ENCODE peak calls at places on chromosome 16, in ten cellular contexts. V is ovary, J is thyroid gland, H is HCT116, M is NB4, R is A549, O is IMR-90, U is esophagus muscularis mucosa, Z is spleen, L is tibial nerve. Y is an unnamed sample.

GRCh38 chr16:88638323-88639230 is at the start of gene IL17C:
- DNase-seq in V (no peak), L (no peak), J (peak; percentile 74), H (no peak), O (no peak), U (no peak), Z (no peak), R (no peak), M (no peak), Y (no peak)

GRCh38 chr16:25093208-25094061 is 18.1 kb upstream of the LCMT1 start:
- DNase-seq in V (no peak), M (peak; percentile 93), H (no peak), J (no peak), L (no peak), U (no peak), R (no peak), O (no peak), Z (no peak), Y (no peak)

GRCh38 chr16:53893731-53894435 is 189.9 kb downstream of the FTO start:
- DNase-seq in O (peak; percentile 91), V (no peak), R (peak; percentile 31), J (peak; percentile 30), L (no peak), U (no peak), M (no peak), Z (no peak), H (no peak), Y (peak; percentile 48)

GRCh38 chr16:75420987-75421819 is 12.1 kb downstream of the CFDP1 start:
- DNase-seq in R (peak; percentile 45), L (peak; percentile 30), M (peak; percentile 89), Z (peak; percentile 86), V (peak; percentile 56), J (peak; percentile 63), H (no peak), O (peak; percentile 45), U (peak; percentile 93), Y (peak; percentile 35)

GRCh38 chr16:13171313-13171712 is 269.9 kb downstream of the SHISA9 start:
- DNase-seq in L (no peak), R (no peak), J (no peak), M (no peak), H (no peak), U (no peak), Z (no peak), V (no peak), O (no peak), Y (no peak)

GRCh38 chr16:65936096-65936495 is 430.4 kb upstream of the CDH5 start:
- DNase-seq in J (no peak), V (no peak), O (peak; percentile 40), Z (no peak), R (no peak), M (no peak), U (no peak), H (no peak), L (no peak), Y (no peak)

GRCh38 chr16:85853641-85854545 is 45.1 kb upstream of the IRF8 start:
- DNase-seq in L (no peak), M (peak; percentile 93), H (no peak), R (no peak), O (no peak), J (no peak), V (no peak), U (no peak), Z (peak; percentile 57), Y (no peak)

GRCh38 chr16:23505180-23505665 is 5.1 kb downstream of the GGA2 start:
- DNase-seq in V (no peak), Z (no peak), H (no peak), L (no peak), J (no peak), R (no peak), U (no peak), O (no peak), M (no peak), Y (no peak)

GRCh38 chr16:82181456-82182185 is 11.6 kb upstream of the MPHOSPH6 start:
- DNase-seq in V (no peak), M (no peak), J (no peak), Z (no peak), H (no peak), R (no peak), U (no peak), O (no peak), L (no peak), Y (no peak)

GRCh38 chr16:12146966-12147365 is 170.4 kb downstream of the SNX29 start:
- DNase-seq in L (no peak), V (no peak), M (no peak), U (no peak), R (no peak), Z (peak; percentile 4), J (no peak), H (no peak), O (no peak), Y (no peak)

GRCh38 chr16:87926246-87927194 is 9.8 kb downstream of the CA5A start:
- DNase-seq in Z (peak; percentile 84), J (peak; percentile 85), R (no peak), L (no peak), M (peak; percentile 60), H (no peak), V (no peak), U (no peak), O (no peak), Y (no peak)

GRCh38 chr16:29840240-29840639 is 20.0 kb downstream of the MVP start:
- DNase-seq in L (no peak), M (no peak), O (no peak), Z (no peak), R (no peak), V (peak; percentile 48), H (no peak), U (no peak), J (no peak), Y (no peak)

GRCh38 chr16:89054714-89055113 is 38.9 kb upstream of the ACSF3 start:
- DNase-seq in R (no peak), H (no peak), V (no peak), Z (no peak), J (no peak), M (no peak), U (no peak), O (no peak), L (no peak), Y (no peak)

GRCh38 chr16:85650864-85651811 is 37.6 kb downstream of the GINS2 start:
- DNase-seq in L (no peak), O (no peak), M (no peak), U (no peak), Z (no peak), R (no peak), V (peak; percentile 66), H (no peak), J (peak; percentile 67), Y (no peak)

GRCh38 chr16:66996324-66996982 is 8.1 kb downstream of the CES4A start:
- DNase-seq in R (peak; percentile 42), Z (no peak), M (no peak), H (no peak), V (peak; percentile 72), O (peak; percentile 80), J (peak; percentile 85), L (peak; percentile 90), U (no peak), Y (peak; percentile 81)
- TF ChIP-seq CTCF in R (no peak), Z (no peak), M (no peak), H (no peak), V (no peak), O (no peak), J (no peak), L (no peak), U (no peak), Y (no peak)

GRCh38 chr16:2078096-2078495 is 30.3 kb downstream of the TSC2 start:
- DNase-seq in O (no peak), Z (no peak), L (no peak), V (no peak), M (no peak), J (no peak), U (no peak), R (no peak), H (no peak), Y (no peak)

GRCh38 chr16:2078691-2079090 is 30.9 kb downstream of the TSC2 start:
- DNase-seq in O (no peak), J (no peak), Z (no peak), R (no peak), H (no peak), U (no peak), L (no peak), M (no peak), V (no peak), Y (no peak)

GRCh38 chr16:2079991-2080390 is 32.2 kb downstream of the TSC2 start:
- DNase-seq in R (no peak), U (no peak), J (no peak), V (no peak), L (no peak), M (no peak), Z (no peak), O (no peak), H (no peak), Y (no peak)

GRCh38 chr16:2077696-2078095 is 29.9 kb downstream of the TSC2 start:
- DNase-seq in R (no peak), J (no peak), U (no peak), O (no peak), M (no peak), H (no peak), L (no peak), Z (no peak), V (no peak), Y (no peak)

GRCh38 chr16:2079311-2079800 is 31.6 kb downstream of the TSC2 start:
- DNase-seq in Z (no peak), H (no peak), M (no peak), U (no peak), V (no peak), R (no peak), J (no peak), O (no peak), L (no peak), Y (no peak)
- TF ChIP-seq POLR2A in Z (no peak), H (no peak), M (no peak), U (no peak), V (no peak), R (no peak), J (no peak), O (no peak), L (no peak), Y (no peak)

DNA sequence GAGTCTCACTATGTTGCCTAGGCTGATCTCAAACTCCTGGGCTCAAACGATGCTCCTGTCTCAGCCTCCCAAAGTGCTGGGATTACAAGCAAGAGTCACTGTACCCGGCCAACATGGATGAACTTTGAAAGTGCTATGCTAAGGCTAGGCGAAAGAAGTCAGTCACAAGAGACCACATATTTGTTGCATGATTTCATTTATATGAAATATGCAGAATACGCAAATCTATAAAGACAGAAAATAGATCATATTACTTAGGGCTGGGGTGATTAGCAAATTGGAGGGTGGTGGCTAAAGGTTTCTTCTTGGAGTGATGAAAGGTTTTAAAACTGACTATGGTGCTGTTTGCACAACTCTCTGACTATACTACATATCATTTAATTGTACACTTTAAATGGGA is 1.3 kb upstream of the FLYWCH1 start:
- DNase-seq in V (no peak), H (no peak), J (no peak), L (no peak), Z (no peak), U (no peak), O (peak; percentile 50), R (no peak), M (no peak), Y (no peak)
- TF ChIP-seq CTCF in V (no peak), H (no peak), J (no peak), L (no peak), Z (no peak), U (no peak), O (no peak), R (no peak), M (no peak), Y (no peak)

DNA sequence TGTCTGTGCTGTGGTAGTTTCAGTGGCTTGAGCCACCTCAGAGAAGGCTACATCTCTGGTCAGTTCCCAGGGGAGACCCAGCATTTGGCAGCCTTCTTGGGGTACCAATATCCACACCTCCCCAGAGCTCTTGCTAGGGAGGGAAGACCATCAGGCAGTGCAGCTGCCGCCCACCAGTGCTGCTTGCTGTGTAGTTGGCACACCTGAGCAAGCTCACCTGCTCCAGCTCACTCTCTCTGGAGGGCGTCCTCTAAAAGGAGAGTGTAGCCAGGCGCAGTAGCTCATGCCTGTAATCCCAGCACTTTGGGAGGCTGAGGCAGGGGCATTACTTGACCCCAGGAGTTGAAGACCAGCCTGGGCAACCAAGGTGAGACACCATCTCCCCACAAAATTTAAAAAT is 29.8 kb downstream of the CDIP1 start:
- DNase-seq in H (no peak), L (no peak), Z (peak; percentile 64), V (no peak), U (no peak), R (no peak), J (no peak), M (no peak), O (no peak), Y (no peak)
- TF ChIP-seq POLR2A in H (no peak), L (no peak), Z (no peak), V (no peak), U (no peak), R (no peak), J (no peak), M (no peak), O (no peak), Y (no peak)